ENCODE peak calls at places on chromosomes 16 and 17, in four cellular contexts. P is ovary, O is esophagus squamous epithelium, X is tibial artery. H is an unnamed sample.

GRCh38 chr17:38728290-38728831 is 1.8 kb upstream of the CISD3 start:
- DNase-seq in P (no peak), O (no peak), X (no peak), H (no peak)

GRCh38 chr17:30483159-30483558 is 6.0 kb downstream of the GOSR1 start:
- DNase-seq in P (no peak), O (no peak), X (no peak), H (no peak)

GRCh38 chr17:82247175-82247823 is 18.5 kb downstream of the SLC16A3 start:
- DNase-seq in P (no peak), O (no peak), X (no peak), H (no peak)

GRCh38 chr17:20191066-20191465 is 181.9 kb downstream of the SPECC1 start:
- DNase-seq in P (no peak), O (no peak), X (no peak), H (no peak)

GRCh38 chr17:12180644-12181261 is 160.1 kb downstream of the MAP2K4 start:
- DNase-seq in P (peak), O (no peak), X (no peak), H (no peak)

GRCh38 chr17:2718150-2718938 is 6.8 kb upstream of the CLUH start:
- DNase-seq in P (no peak), O (no peak), X (no peak), H (no peak)

GRCh38 chr17:43445009-43445589 is 38.7 kb upstream of the DHX8 start:
- DNase-seq in P (no peak), O (no peak), X (no peak), H (no peak)

GRCh38 chr17:81651692-81652091 is 4.7 kb downstream of the PDE6G start:
- DNase-seq in P (no peak), O (no peak), X (no peak), H (no peak)

GRCh38 chr16:82630688-82631087 is 3.9 kb downstream of the CDH13 start:
- DNase-seq in P (no peak), O (no peak), X (no peak), H (no peak)

GRCh38 chr16:46899443-46900143 is 15.4 kb downstream of the GPT2 start:
- DNase-seq in P (no peak), O (no peak), X (no peak), H (no peak)

GRCh38 chr17:9020824-9021157 is 519 bp upstream of the NTN1 start:
- DNase-seq in P (peak), O (no peak), X (peak), H (peak)

GRCh38 chr17:68820825-68821481 is 134.2 kb downstream of the ABCA8 start:
- DNase-seq in P (no peak), O (no peak), X (no peak), H (no peak)

GRCh38 chr17:7023576-7024401 is 939 bp downstream of the BCL6B start:
- DNase-seq in P (peak), O (no peak), X (peak), H (peak)

GRCh38 chr17:37361543-37361942 is 14.2 kb upstream of the C17orf78 start:
- DNase-seq in P (no peak), O (no peak), X (no peak), H (no peak)

GRCh38 chr16:4319454-4319853 is 3.6 kb downstream of the GLIS2 start:
- DNase-seq in P (no peak), O (no peak), X (peak), H (peak)

GRCh38 chr16:65070831-65071230 is 51.0 kb downstream of the CDH11 start:
- DNase-seq in P (peak), O (no peak), X (peak), H (peak)

GRCh38 chr17:20611314-20611713 is 31.8 kb downstream of the CDRT15L2 start:
- DNase-seq in P (no peak), O (no peak), X (no peak), H (no peak)

GRCh38 chr16:89475144-89475543 is 15.2 kb downstream of the ANKRD11 start:
- DNase-seq in P (no peak), O (no peak), X (no peak), H (no peak)

GRCh38 chr16:26598989-26599785 is 467.5 kb upstream of the C16orf82 start:
- DNase-seq in P (no peak), O (no peak), X (no peak), H (no peak)

GRCh38 chr17:38464251-38464722 is 36.0 kb downstream of the ARHGAP23 start:
- DNase-seq in P (no peak), O (no peak), X (peak), H (peak)

GRCh38 chr17:82304826-82305726 is 12.3 kb downstream of the CD7 start:
- DNase-seq in P (no peak), O (no peak), X (no peak), H (peak)

GRCh38 chr16:66515543-66516171 is 34.3 kb downstream of the TK2 start:
- DNase-seq in P (peak), O (no peak), X (peak), H (peak)

GRCh38 chr16:727291-727977 is 528 bp downstream of the HAGHL start:
- DNase-seq in P (no peak), O (no peak), X (no peak), H (no peak)

GRCh38 chr17:19369846-19370492 is 7.4 kb upstream of the B9D1 start:
- DNase-seq in P (no peak), O (no peak), X (no peak), H (no peak)

GRCh38 chr17:45043268-45043681 is 8.2 kb downstream of the DCAKD start:
- DNase-seq in P (no peak), O (no peak), X (peak), H (peak)

GRCh38 chr17:5237541-5238016 is 2.9 kb upstream of the SCIMP start:
- DNase-seq in P (no peak), O (no peak), X (peak), H (peak)
- H3K27ac ChIP-seq in P (no peak), O (no peak), X (no peak), H (no peak)

GRCh38 chr16:88288303-88288702 is 94.5 kb upstream of the ZNF469 start:
- DNase-seq in P (no peak), O (no peak), X (no peak), H (no peak)
- H3K27ac ChIP-seq in P (no peak), O (no peak), X (no peak), H (no peak)

GRCh38 chr17:17698869-17699351 is 17.7 kb downstream of the RAI1 start:
- DNase-seq in P (no peak), O (no peak), X (no peak), H (no peak)
- H3K27ac ChIP-seq in P (no peak), O (peak), X (peak), H (no peak)

GRCh38 chr16:72875291-72876036 is 172.5 kb downstream of the ZFHX3 start:
- DNase-seq in P (no peak), O (no peak), X (peak), H (no peak)
- H3K27ac ChIP-seq in P (no peak), O (peak), X (peak), H (no peak)

GRCh38 chr16:14155572-14156213 is 84.6 kb downstream of the MRTFB start:
- DNase-seq in P (no peak), O (no peak), X (no peak), H (no peak)
- H3K27ac ChIP-seq in P (peak), O (peak), X (peak), H (peak)

DNA sequence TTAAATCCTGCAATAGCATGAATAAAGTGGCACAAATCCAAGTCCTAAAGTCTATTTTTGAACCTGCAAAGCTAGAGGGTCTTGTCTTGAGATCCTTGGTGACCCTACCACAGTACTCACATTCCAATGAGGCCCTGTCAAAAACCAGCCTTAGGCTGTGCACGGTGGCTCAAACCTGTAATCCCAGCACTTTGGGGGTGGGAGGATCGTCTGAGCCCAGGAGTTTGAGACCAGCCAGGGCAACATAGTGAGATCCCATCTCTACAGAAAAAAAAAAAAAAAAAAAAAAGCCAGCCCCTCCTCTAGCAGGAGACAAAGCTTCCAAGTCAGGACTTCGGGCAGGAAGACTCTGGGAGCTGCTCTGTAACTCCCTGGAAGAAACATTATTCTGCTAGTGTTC is 16.3 kb downstream of the CYTH1 start:
- DNase-seq in P (no peak), O (no peak), X (no peak), H (no peak)
- H3K27ac ChIP-seq in P (no peak), O (peak), X (no peak), H (no peak)

GRCh38 chr16:28569968-28570752 is 16.4 kb downstream of the SGF29 start:
- DNase-seq in P (no peak), O (no peak), X (no peak), H (no peak)

GRCh38 chr16:28573738-28574718 is 20.3 kb downstream of the SGF29 start:
- DNase-seq in P (no peak), O (no peak), X (no peak), H (no peak)

GRCh38 chr16:28575446-28576109 is 21.3 kb downstream of the SULT1A2 start:
- DNase-seq in P (no peak), O (no peak), X (no peak), H (no peak)

GRCh38 chr16:28572659-28573510 is 19.2 kb downstream of the SGF29 start:
- DNase-seq in P (peak), O (no peak), X (no peak), H (no peak)

GRCh38 chr16:28574925-28575324 is 21.2 kb downstream of the SGF29 start:
- DNase-seq in P (no peak), O (no peak), X (no peak), H (no peak)
- H3K27ac ChIP-seq in P (no peak), O (no peak), X (no peak), H (no peak)

GRCh38 chr16:57284206-57284951 is at the start of gene PLLP:
- DNase-seq in P (peak), O (no peak), X (no peak), H (peak)
- H3K27ac ChIP-seq in P (no peak), O (peak), X (no peak), H (no peak)

GRCh38 chr17:76969598-76970172 is 101.5 kb downstream of the MGAT5B start:
- DNase-seq in P (no peak), O (no peak), X (no peak), H (no peak)
- H3K27ac ChIP-seq in P (no peak), O (no peak), X (no peak), H (no peak)

H was measured in aorta.